ENCODE peak calls at places on chromosome 15, in four cellular contexts. V is SJSA1, C is amygdala, B is IMR-90. W is an unnamed sample.

GRCh38 chr15:48416301-48416700 is 85.1 kb downstream of the DUT start:
- DNase-seq in V (no peak), C (no peak), B (no peak), W (no peak)

GRCh38 chr15:66923438-66923881 is 141.9 kb upstream of the SMAD3 start:
- DNase-seq in B (no peak), V (peak; percentile 61), C (no peak), W (no peak)

GRCh38 chr15:91228391-91228790 is 128.3 kb downstream of the SV2B start:
- DNase-seq in V (no peak), C (no peak), B (no peak), W (no peak)

GRCh38 chr15:27119695-27120266 is 148.8 kb downstream of the GABRG3 start:
- DNase-seq in B (no peak), C (no peak), V (no peak), W (no peak)

GRCh38 chr15:66595937-66596545 is 30.2 kb upstream of the LCTL start:
- DNase-seq in C (no peak), V (no peak), B (peak; percentile 54), W (no peak)

GRCh38 chr15:55218068-55218467 is 21.3 kb upstream of the RSL24D1 start:
- DNase-seq in C (no peak), B (no peak), V (no peak), W (no peak)

GRCh38 chr15:91193059-91193715 is 93.1 kb downstream of the SV2B start:
- DNase-seq in V (no peak), B (no peak), C (no peak), W (no peak)

GRCh38 chr15:66848666-66849392 is 146.8 kb downstream of the SMAD6 start:
- DNase-seq in C (no peak), B (no peak), V (no peak), W (no peak)

GRCh38 chr15:86701259-86701963 is 621.7 kb downstream of the AGBL1 start:
- DNase-seq in B (no peak), C (no peak), V (no peak), W (no peak)

GRCh38 chr15:29854413-29854812 is 32.1 kb upstream of the TJP1 start:
- DNase-seq in V (peak; percentile 58), C (no peak), B (no peak), W (no peak)

GRCh38 chr15:89575656-89576416 is 567 bp downstream of the TICRR start:
- DNase-seq in C (no peak), V (peak; percentile 46), B (peak; percentile 4), W (no peak)

GRCh38 chr15:78660584-78660983 is 19.6 kb upstream of the CHRNB4 start:
- DNase-seq in B (no peak), V (no peak), C (no peak), W (no peak)

GRCh38 chr15:23647421-23648375 is at the start of gene MAGEL2:
- DNase-seq in C (peak; percentile 8), V (no peak), B (no peak), W (no peak)

GRCh38 chr15:36468746-36469145 is 110.7 kb upstream of the CDIN1 start:
- DNase-seq in V (no peak), C (no peak), B (peak; percentile 100), W (no peak)

GRCh38 chr15:39852237-39852636 is 67.8 kb downstream of the GPR176 start:
- DNase-seq in C (no peak), V (no peak), B (peak; percentile 74), W (no peak)

W was measured in activated naive CD8-positive, alpha-beta T cell treated with anti-CD3 and anti-CD28 coated beads, Interleukin-2, amount 50 U/mL, for 16 hours.